ENCODE peak calls at places on chromosome 19, in five cellular contexts. S, I, Q, X and F are unnamed samples.

GRCh38 chr19:35479278-35479677 is 11.0 kb downstream of the KRTDAP start:
- DNase-seq in S (no peak), I (no peak), Q (no peak), X (no peak), F (no peak)

GRCh38 chr19:16957151-16957662 is 68.4 kb downstream of the F2RL3 start:
- DNase-seq in S (no peak), I (no peak), Q (no peak), X (peak), F (no peak)

GRCh38 chr19:43316591-43317319 is 36.7 kb upstream of the CD177 start:
- DNase-seq in S (peak), I (no peak), Q (peak), X (peak), F (peak)

GRCh38 chr19:12837225-12837624 is 1.1 kb upstream of the MAST1 start:
- DNase-seq in S (no peak), I (no peak), Q (no peak), X (no peak), F (no peak)

GRCh38 chr19:57052102-57052501 is 67.7 kb upstream of the USP29 start:
- DNase-seq in S (no peak), I (no peak), Q (no peak), X (no peak), F (no peak)

GRCh38 chr19:15101479-15102082 is 5.6 kb upstream of the SYDE1 start:
- DNase-seq in S (peak), I (no peak), Q (peak), X (no peak), F (no peak)

GRCh38 chr19:1791879-1792278 is 20.2 kb downstream of the ATP8B3 start:
- DNase-seq in S (no peak), I (no peak), Q (no peak), X (no peak), F (no peak)

GRCh38 chr19:40921005-40921897 is 39.2 kb upstream of the CYP2A7 start:
- DNase-seq in S (peak), I (no peak), Q (peak), X (no peak), F (peak)

GRCh38 chr19:28687296-28687695 is 525.7 kb downstream of the UQCRFS1 start:
- DNase-seq in S (no peak), I (no peak), Q (no peak), X (no peak), F (no peak)

GRCh38 chr19:3357731-3358391 is 8.5 kb upstream of the NFIC start:
- DNase-seq in S (no peak), I (no peak), Q (peak), X (no peak), F (no peak)

GRCh38 chr19:19537321-19538048 is 580 bp upstream of the CILP2 start:
- DNase-seq in S (no peak), I (no peak), Q (no peak), X (peak), F (no peak)

GRCh38 chr19:54208784-54209057 is 8.1 kb downstream of the RPS9 start:
- DNase-seq in S (peak), I (no peak), Q (no peak), X (no peak), F (no peak)

GRCh38 chr19:41753159-41753558 is 2.2 kb upstream of the CEACAM6 start:
- DNase-seq in S (peak), I (peak), Q (peak), X (peak), F (no peak)

GRCh38 chr19:40244596-40244995 is 18.1 kb upstream of the CCNP start:
- DNase-seq in S (no peak), I (no peak), Q (no peak), X (no peak), F (no peak)

GRCh38 chr19:33240181-33240771 is 14.6 kb upstream of the SLC7A10 start:
- DNase-seq in S (no peak), I (no peak), Q (peak), X (no peak), F (no peak)